ENCODE peak calls at places on chromosomes 12 and 14, in seven cellular contexts. E is effector CD4-positive, alpha-beta T cell; P is activated CD8-positive, alpha-beta T cell treated with anti-CD3 and anti-CD28 coated beads, Interleukin-2, amount 10 ng/mL, durations not matched to agents 7 days and 5 days; L is HEK293T; V is mucosa of descending colon; Z is body of pancreas; Q is mesothelial cell of epicardium. S is an unnamed sample.

GRCh38 chr12:58367041-58367440 is 425.7 kb downstream of the ATP23 start:
- DNase-seq in E (no peak), P (no peak), L (no peak), V (no peak), Z (no peak), Q (no peak), S (no peak)

GRCh38 chr14:29085546-29085945 is 319.0 kb downstream of the FOXG1 start:
- DNase-seq in E (no peak), P (no peak), L (peak), V (no peak), Z (no peak), Q (no peak), S (peak)

GRCh38 chr12:129903956-129904769 is at the start of gene TMEM132D:
- DNase-seq in E (no peak), P (no peak), L (no peak), V (no peak), Z (no peak), Q (no peak), S (no peak)

GRCh38 chr14:91897121-91897701 is 29.9 kb upstream of the TC2N start:
- DNase-seq in E (no peak), P (no peak), L (no peak), V (no peak), Z (peak), Q (no peak), S (peak)

GRCh38 chr12:132828706-132829534 is at the start of gene GOLGA3:
- DNase-seq in E (peak), P (peak), L (peak), V (peak), Z (peak), Q (peak), S (peak)

GRCh38 chr12:109706747-109707469 is 6.7 kb upstream of the FAM222A start:
- DNase-seq in E (no peak), P (no peak), L (no peak), V (no peak), Z (peak), Q (no peak), S (no peak)

GRCh38 chr12:109606261-109607028 is 32.9 kb downstream of the MVK start:
- DNase-seq in E (no peak), P (no peak), L (no peak), V (no peak), Z (no peak), Q (peak), S (no peak)

GRCh38 chr12:76883151-76883550 is 4.3 kb upstream of the CSRP2 start:
- DNase-seq in E (no peak), P (no peak), L (no peak), V (no peak), Z (no peak), Q (no peak), S (peak)

GRCh38 chr14:68157971-68158371 is 338.4 kb downstream of the RAD51B start:
- DNase-seq in E (no peak), P (no peak), L (no peak), V (no peak), Z (no peak), Q (no peak), S (peak)

GRCh38 chr12:49058366-49059062 is 2.1 kb downstream of the KMT2D start:
- DNase-seq in E (no peak), P (no peak), L (no peak), V (no peak), Z (no peak), Q (no peak), S (no peak)

GRCh38 chr14:92105845-92106094 is 612 bp downstream of the ATXN3 start:
- DNase-seq in E (peak), P (no peak), L (no peak), V (peak), Z (peak), Q (peak), S (peak)

GRCh38 chr14:22971152-22971551 is 11.2 kb downstream of the AJUBA start:
- DNase-seq in E (no peak), P (no peak), L (no peak), V (no peak), Z (no peak), Q (no peak), S (no peak)

GRCh38 chr14:31982642-31983041 is 94.5 kb upstream of the ARHGAP5 start:
- DNase-seq in E (no peak), P (no peak), L (no peak), V (no peak), Z (no peak), Q (no peak), S (no peak)

GRCh38 chr12:10220398-10221077 is 7.9 kb downstream of the GABARAPL1 start:
- DNase-seq in E (no peak), P (no peak), L (no peak), V (no peak), Z (peak), Q (no peak), S (peak)

GRCh38 chr14:91996951-91997371 is 42.9 kb downstream of the TRIP11 start:
- DNase-seq in E (no peak), P (no peak), L (peak), V (no peak), Z (no peak), Q (no peak), S (peak)

GRCh38 chr12:116604883-116605641 is 45.9 kb downstream of the MAP1LC3B2 start:
- DNase-seq in E (no peak), P (no peak), L (no peak), V (no peak), Z (no peak), Q (no peak), S (peak)

GRCh38 chr12:34396006-34396860 is 373.9 kb downstream of the ALG10 start:
- DNase-seq in E (peak), P (no peak), L (no peak), V (peak), Z (peak), Q (peak), S (peak)

GRCh38 chr14:33186656-33187055 is 248.0 kb downstream of the NPAS3 start:
- DNase-seq in E (no peak), P (no peak), L (no peak), V (no peak), Z (no peak), Q (no peak), S (no peak)

GRCh38 chr12:6301721-6302120 is 8.8 kb upstream of the PLEKHG6 start:
- DNase-seq in E (no peak), P (no peak), L (no peak), V (no peak), Z (no peak), Q (no peak), S (no peak)

GRCh38 chr12:6779667-6780459 is 7.5 kb downstream of the LAG3 start:
- DNase-seq in E (no peak), P (no peak), L (no peak), V (no peak), Z (no peak), Q (no peak), S (no peak)

GRCh38 chr14:102768223-102769048 is 8.8 kb upstream of the TRAF3 start:
- DNase-seq in E (no peak), P (no peak), L (no peak), V (peak), Z (no peak), Q (no peak), S (no peak)

GRCh38 chr12:122205590-122205925 is 2.0 kb downstream of the B3GNT4 start:
- DNase-seq in E (no peak), P (no peak), L (no peak), V (no peak), Z (no peak), Q (no peak), S (no peak)

GRCh38 chr14:100155049-100155621 is 4.3 kb downstream of the DEGS2 start:
- DNase-seq in E (no peak), P (peak), L (peak), V (peak), Z (no peak), Q (no peak), S (no peak)

GRCh38 chr12:122841544-122842321 is 6.5 kb downstream of the HIP1R start:
- DNase-seq in E (no peak), P (no peak), L (no peak), V (no peak), Z (no peak), Q (no peak), S (peak)

GRCh38 chr12:79690156-79690605 is 583 bp downstream of the PAWR start:
- DNase-seq in E (no peak), P (no peak), L (peak), V (peak), Z (peak), Q (peak), S (no peak)

GRCh38 chr12:54390668-54391551 is 6.4 kb upstream of the ZNF385A start:
- DNase-seq in E (peak), P (peak), L (peak), V (peak), Z (peak), Q (peak), S (no peak)

GRCh38 chr12:64658892-64659481 is 48.7 kb downstream of the RASSF3 start:
- DNase-seq in E (no peak), P (no peak), L (no peak), V (no peak), Z (no peak), Q (no peak), S (no peak)

GRCh38 chr12:47378222-47378582 is 298.4 kb upstream of the AMIGO2 start:
- DNase-seq in E (no peak), P (no peak), L (no peak), V (no peak), Z (no peak), Q (no peak), S (no peak)

GRCh38 chr12:14601692-14602091 is 34.0 kb upstream of the PLBD1 start:
- DNase-seq in E (no peak), P (no peak), L (no peak), V (no peak), Z (no peak), Q (no peak), S (no peak)

GRCh38 chr14:101475468-101476257 is 85.6 kb upstream of the DIO3 start:
- DNase-seq in E (no peak), P (no peak), L (no peak), V (no peak), Z (peak), Q (peak), S (peak)

GRCh38 chr12:32939801-32940200 is 43.2 kb upstream of the PKP2 start:
- DNase-seq in E (no peak), P (no peak), L (no peak), V (no peak), Z (no peak), Q (no peak), S (no peak)

GRCh38 chr14:100781952-100782351 is 44.0 kb upstream of the MEG3 start:
- DNase-seq in E (no peak), P (no peak), L (no peak), V (no peak), Z (no peak), Q (peak), S (no peak)

GRCh38 chr14:93303659-93304058 is 29.2 kb downstream of the BTBD7 start:
- DNase-seq in E (no peak), P (no peak), L (no peak), V (no peak), Z (no peak), Q (no peak), S (peak)

GRCh38 chr12:111715242-111715641 is 29.4 kb downstream of the ACAD10 start:
- DNase-seq in E (no peak), P (no peak), L (no peak), V (no peak), Z (no peak), Q (no peak), S (no peak)

GRCh38 chr12:118361889-118362288 is 10.8 kb downstream of the TAOK3 start:
- DNase-seq in E (no peak), P (no peak), L (no peak), V (no peak), Z (no peak), Q (no peak), S (no peak)

GRCh38 chr14:35766036-35766699 is 42.9 kb downstream of the RALGAPA1 start:
- DNase-seq in E (no peak), P (no peak), L (no peak), V (no peak), Z (no peak), Q (no peak), S (no peak)

GRCh38 chr14:91063119-91063518 is 2.7 kb upstream of the RPS6KA5 start:
- DNase-seq in E (peak), P (peak), L (no peak), V (no peak), Z (no peak), Q (no peak), S (no peak)

S was measured in AG20443.